ENCODE peak calls at places on chromosomes 1 and 21, in seven cellular contexts. One of them, this sample, is unnamed.

GRCh38 chr1:201511925-201512539 is 5.1 kb upstream of the CSRP1 start:
- DNase-seq in Right ventricle myocardium inferior: peak
- DNase-seq in T-cell: no peak
- DNase-seq in T-helper 9 cell: no peak
- DNase-seq in choroid plexus epithelial cell: peak
- DNase-seq in Calu3: no peak
- DNase-seq in transverse colon: peak
- DNase-seq in this sample: no peak

GRCh38 chr21:38561205-38561604 is 62.9 kb upstream of the ERG start:
- DNase-seq in Right ventricle myocardium inferior: no peak
- DNase-seq in T-cell: no peak
- DNase-seq in T-helper 9 cell: no peak
- DNase-seq in choroid plexus epithelial cell: no peak
- DNase-seq in Calu3: no peak
- DNase-seq in transverse colon: no peak
- DNase-seq in this sample: no peak

GRCh38 chr1:46288485-46289133 is 14.8 kb downstream of the LRRC41 start:
- DNase-seq in Right ventricle myocardium inferior: no peak
- DNase-seq in T-cell: no peak
- DNase-seq in T-helper 9 cell: no peak
- DNase-seq in choroid plexus epithelial cell: peak
- DNase-seq in Calu3: no peak
- DNase-seq in transverse colon: no peak
- DNase-seq in this sample: no peak

GRCh38 chr1:54051936-54052469 is 1.0 kb downstream of the TMEM59 start:
- DNase-seq in Right ventricle myocardium inferior: no peak
- DNase-seq in T-cell: no peak
- DNase-seq in T-helper 9 cell: no peak
- DNase-seq in choroid plexus epithelial cell: peak
- DNase-seq in Calu3: no peak
- DNase-seq in transverse colon: peak
- DNase-seq in this sample: no peak

GRCh38 chr1:68347415-68347814 is 102.3 kb downstream of the RPE65 start:
- DNase-seq in Right ventricle myocardium inferior: peak
- DNase-seq in T-cell: no peak
- DNase-seq in T-helper 9 cell: no peak
- DNase-seq in choroid plexus epithelial cell: no peak
- DNase-seq in Calu3: no peak
- DNase-seq in transverse colon: no peak
- DNase-seq in this sample: no peak

GRCh38 chr21:17708541-17709265 is 96.0 kb upstream of the BTG3 start:
- DNase-seq in Right ventricle myocardium inferior: no peak
- DNase-seq in T-cell: no peak
- DNase-seq in T-helper 9 cell: no peak
- DNase-seq in choroid plexus epithelial cell: no peak
- DNase-seq in Calu3: no peak
- DNase-seq in transverse colon: no peak
- DNase-seq in this sample: no peak

GRCh38 chr21:44089001-44089911 is 17.9 kb upstream of the PWP2 start:
- DNase-seq in Right ventricle myocardium inferior: no peak
- DNase-seq in T-cell: peak
- DNase-seq in T-helper 9 cell: peak
- DNase-seq in choroid plexus epithelial cell: no peak
- DNase-seq in Calu3: peak
- DNase-seq in transverse colon: peak
- DNase-seq in this sample: no peak

GRCh38 chr1:229557214-229557850 is 1.2 kb downstream of the ABCB10 start:
- DNase-seq in Right ventricle myocardium inferior: no peak
- DNase-seq in T-cell: no peak
- DNase-seq in T-helper 9 cell: no peak
- DNase-seq in choroid plexus epithelial cell: peak
- DNase-seq in Calu3: no peak
- DNase-seq in transverse colon: no peak
- DNase-seq in this sample: no peak

GRCh38 chr1:225426395-225427248 is 1.2 kb downstream of the LBR start:
- DNase-seq in Right ventricle myocardium inferior: peak
- DNase-seq in T-cell: peak
- DNase-seq in T-helper 9 cell: no peak
- DNase-seq in choroid plexus epithelial cell: peak
- DNase-seq in Calu3: peak
- DNase-seq in transverse colon: peak
- DNase-seq in this sample: no peak

GRCh38 chr1:110196917-110197782 is 13.0 kb upstream of the KCNC4 start:
- DNase-seq in Right ventricle myocardium inferior: no peak
- DNase-seq in T-cell: peak
- DNase-seq in T-helper 9 cell: peak
- DNase-seq in choroid plexus epithelial cell: peak
- DNase-seq in Calu3: peak
- DNase-seq in transverse colon: no peak
- DNase-seq in this sample: no peak

GRCh38 chr1:209621329-209621728 is 30.9 kb downstream of the LAMB3 start:
- DNase-seq in Right ventricle myocardium inferior: no peak
- DNase-seq in T-cell: no peak
- DNase-seq in T-helper 9 cell: no peak
- DNase-seq in choroid plexus epithelial cell: no peak
- DNase-seq in Calu3: no peak
- DNase-seq in transverse colon: peak
- DNase-seq in this sample: no peak

GRCh38 chr1:226873771-226874578 is 3.6 kb downstream of the PSEN2 start:
- DNase-seq in Right ventricle myocardium inferior: no peak
- DNase-seq in T-cell: no peak
- DNase-seq in T-helper 9 cell: no peak
- DNase-seq in choroid plexus epithelial cell: no peak
- DNase-seq in Calu3: no peak
- DNase-seq in transverse colon: no peak
- DNase-seq in this sample: no peak

GRCh38 chr1:162688931-162689330 is 56.7 kb downstream of the DDR2 start:
- DNase-seq in Right ventricle myocardium inferior: no peak
- DNase-seq in T-cell: no peak
- DNase-seq in T-helper 9 cell: no peak
- DNase-seq in choroid plexus epithelial cell: no peak
- DNase-seq in Calu3: no peak
- DNase-seq in transverse colon: no peak
- DNase-seq in this sample: no peak

GRCh38 chr1:237366667-237367066 is 324.7 kb downstream of the RYR2 start:
- DNase-seq in Right ventricle myocardium inferior: no peak
- DNase-seq in T-cell: no peak
- DNase-seq in T-helper 9 cell: no peak
- DNase-seq in choroid plexus epithelial cell: no peak
- DNase-seq in Calu3: no peak
- DNase-seq in transverse colon: no peak
- DNase-seq in this sample: no peak

GRCh38 chr21:43727571-43728466 is 8.9 kb downstream of the PDXK start:
- DNase-seq in Right ventricle myocardium inferior: no peak
- DNase-seq in T-cell: no peak
- DNase-seq in T-helper 9 cell: no peak
- DNase-seq in choroid plexus epithelial cell: peak
- DNase-seq in Calu3: peak
- DNase-seq in transverse colon: no peak
- DNase-seq in this sample: no peak

GRCh38 chr1:183685112-183685713 is 32.1 kb upstream of the APOBEC4 start:
- DNase-seq in Right ventricle myocardium inferior: no peak
- DNase-seq in T-cell: peak
- DNase-seq in T-helper 9 cell: no peak
- DNase-seq in choroid plexus epithelial cell: peak
- DNase-seq in Calu3: peak
- DNase-seq in transverse colon: no peak
- DNase-seq in this sample: peak

GRCh38 chr21:40471103-40471502 is 375.9 kb downstream of the DSCAM start:
- DNase-seq in Right ventricle myocardium inferior: no peak
- DNase-seq in T-cell: no peak
- DNase-seq in T-helper 9 cell: no peak
- DNase-seq in choroid plexus epithelial cell: no peak
- DNase-seq in Calu3: no peak
- DNase-seq in transverse colon: no peak
- DNase-seq in this sample: no peak

GRCh38 chr1:18681423-18681835 is 50.8 kb downstream of the PAX7 start:
- DNase-seq in Right ventricle myocardium inferior: no peak
- DNase-seq in T-cell: no peak
- DNase-seq in T-helper 9 cell: no peak
- DNase-seq in choroid plexus epithelial cell: peak
- DNase-seq in Calu3: peak
- DNase-seq in transverse colon: no peak
- DNase-seq in this sample: no peak

GRCh38 chr1:92538413-92539061 is 51.8 kb upstream of the GFI1 start:
- DNase-seq in Right ventricle myocardium inferior: no peak
- DNase-seq in T-cell: no peak
- DNase-seq in T-helper 9 cell: no peak
- DNase-seq in choroid plexus epithelial cell: no peak
- DNase-seq in Calu3: no peak
- DNase-seq in transverse colon: no peak
- DNase-seq in this sample: no peak

GRCh38 chr1:199122532-199123311 is 483.9 kb downstream of the PTPRC start:
- DNase-seq in Right ventricle myocardium inferior: no peak
- DNase-seq in T-cell: no peak
- DNase-seq in T-helper 9 cell: no peak
- DNase-seq in choroid plexus epithelial cell: peak
- DNase-seq in Calu3: peak
- DNase-seq in transverse colon: no peak
- DNase-seq in this sample: no peak

GRCh38 chr1:66944330-66945274 is 19.8 kb downstream of the MIER1 start:
- DNase-seq in Right ventricle myocardium inferior: no peak
- DNase-seq in T-cell: no peak
- DNase-seq in T-helper 9 cell: no peak
- DNase-seq in choroid plexus epithelial cell: peak
- DNase-seq in Calu3: peak
- DNase-seq in transverse colon: peak
- DNase-seq in this sample: peak

GRCh38 chr1:23473037-23473800 is 10.8 kb downstream of the ASAP3 start:
- DNase-seq in Right ventricle myocardium inferior: no peak
- DNase-seq in T-cell: no peak
- DNase-seq in T-helper 9 cell: no peak
- DNase-seq in choroid plexus epithelial cell: peak
- DNase-seq in Calu3: no peak
- DNase-seq in transverse colon: no peak
- DNase-seq in this sample: no peak

GRCh38 chr1:153790282-153790995 is 15.2 kb downstream of the SLC27A3 start:
- DNase-seq in Right ventricle myocardium inferior: peak
- DNase-seq in T-cell: no peak
- DNase-seq in T-helper 9 cell: no peak
- DNase-seq in choroid plexus epithelial cell: peak
- DNase-seq in Calu3: no peak
- DNase-seq in transverse colon: peak
- DNase-seq in this sample: no peak

GRCh38 chr1:244628719-244629299 is 24.1 kb upstream of the DESI2 start:
- DNase-seq in Right ventricle myocardium inferior: no peak
- DNase-seq in T-cell: no peak
- DNase-seq in T-helper 9 cell: no peak
- DNase-seq in choroid plexus epithelial cell: peak
- DNase-seq in Calu3: no peak
- DNase-seq in transverse colon: no peak
- DNase-seq in this sample: no peak

GRCh38 chr21:44377922-44378645 is 24.7 kb downstream of the TRPM2 start:
- DNase-seq in Right ventricle myocardium inferior: no peak
- DNase-seq in T-cell: no peak
- DNase-seq in T-helper 9 cell: no peak
- DNase-seq in choroid plexus epithelial cell: no peak
- DNase-seq in Calu3: no peak
- DNase-seq in transverse colon: no peak
- DNase-seq in this sample: no peak

GRCh38 chr1:57217905-57218304 is 206.0 kb downstream of the DAB1 start:
- DNase-seq in Right ventricle myocardium inferior: no peak
- DNase-seq in T-cell: no peak
- DNase-seq in T-helper 9 cell: no peak
- DNase-seq in choroid plexus epithelial cell: no peak
- DNase-seq in Calu3: no peak
- DNase-seq in transverse colon: no peak
- DNase-seq in this sample: no peak

GRCh38 chr1:70685300-70686286 is 274.5 kb downstream of the CTH start:
- DNase-seq in Right ventricle myocardium inferior: no peak
- DNase-seq in T-cell: peak
- DNase-seq in T-helper 9 cell: no peak
- DNase-seq in choroid plexus epithelial cell: peak
- DNase-seq in Calu3: peak
- DNase-seq in transverse colon: peak
- DNase-seq in this sample: peak

GRCh38 chr1:40185951-40186864 is 25.0 kb downstream of the RLF start:
- DNase-seq in Right ventricle myocardium inferior: no peak
- DNase-seq in T-cell: no peak
- DNase-seq in T-helper 9 cell: no peak
- DNase-seq in choroid plexus epithelial cell: peak
- DNase-seq in Calu3: no peak
- DNase-seq in transverse colon: peak
- DNase-seq in this sample: peak

GRCh38 chr1:59692591-59692990 is 122.2 kb upstream of the HOOK1 start:
- DNase-seq in Right ventricle myocardium inferior: no peak
- DNase-seq in T-cell: no peak
- DNase-seq in T-helper 9 cell: no peak
- DNase-seq in choroid plexus epithelial cell: peak
- DNase-seq in Calu3: no peak
- DNase-seq in transverse colon: no peak
- DNase-seq in this sample: no peak

GRCh38 chr1:67824771-67825170 is 8.5 kb downstream of the GNG12 start:
- DNase-seq in Right ventricle myocardium inferior: no peak
- DNase-seq in T-cell: no peak
- DNase-seq in T-helper 9 cell: no peak
- DNase-seq in choroid plexus epithelial cell: no peak
- DNase-seq in Calu3: no peak
- DNase-seq in transverse colon: peak
- DNase-seq in this sample: no peak

GRCh38 chr1:187759934-187760333 is 931.2 kb downstream of the PLA2G4A start:
- DNase-seq in Right ventricle myocardium inferior: no peak
- DNase-seq in T-cell: no peak
- DNase-seq in T-helper 9 cell: no peak
- DNase-seq in choroid plexus epithelial cell: no peak
- DNase-seq in Calu3: no peak
- DNase-seq in transverse colon: no peak
- DNase-seq in this sample: no peak